ENCODE peak calls at places on chromosomes 2 and 18, in seven cellular contexts. V is fibroblast of lung, F is retinal pigment epithelial cell, J is neural progenitor cell, D is ovary, Z is cardiac fibroblast, C is left ventricle myocardium inferior. K is an unnamed sample.

GRCh38 chr2:221747289-221747972 is 175.3 kb upstream of the EPHA4 start:
- DNase-seq in V (no peak), F (no peak), J (no peak), D (no peak), Z (no peak), C (no peak), K (no peak)

GRCh38 chr2:102664439-102665042 is 45.2 kb downstream of the SLC9A2 start:
- DNase-seq in V (no peak), F (peak; percentile 9), J (no peak), D (no peak), Z (peak; percentile 5), C (no peak), K (no peak)

GRCh38 chr2:10380048-10380926 is 67.8 kb downstream of the ODC1 start:
- DNase-seq in V (peak; percentile 59), F (no peak), J (no peak), D (no peak), Z (no peak), C (no peak), K (no peak)

GRCh38 chr2:45860136-45861106 is 208.9 kb downstream of the PRKCE start:
- DNase-seq in V (peak; percentile 86), F (no peak), J (no peak), D (peak; percentile 81), Z (peak; percentile 77), C (peak; percentile 51), K (no peak)

GRCh38 chr18:21598726-21599584 is 1.5 kb downstream of the ESCO1 start:
- DNase-seq in V (no peak), F (no peak), J (no peak), D (peak; percentile 33), Z (peak; percentile 6), C (no peak), K (no peak)

GRCh38 chr2:222295368-222296041 is 3.3 kb downstream of the PAX3 start:
- DNase-seq in V (peak; percentile 46), F (no peak), J (peak; percentile 57), D (no peak), Z (no peak), C (no peak), K (no peak)

GRCh38 chr2:20522311-20522710 is 75.4 kb downstream of the RHOB start:
- DNase-seq in V (no peak), F (no peak), J (no peak), D (no peak), Z (no peak), C (no peak), K (no peak)

GRCh38 chr2:216292886-216293291 is 79.4 kb downstream of the MARCHF4 start:
- DNase-seq in V (no peak), F (no peak), J (no peak), D (no peak), Z (peak; percentile 22), C (no peak), K (no peak)

GRCh38 chr2:64906853-64907536 is 82.2 kb upstream of the SLC1A4 start:
- DNase-seq in V (no peak), F (no peak), J (no peak), D (no peak), Z (no peak), C (no peak), K (no peak)

GRCh38 chr2:27149575-27150405 is 986 bp downstream of the TCF23 start:
- DNase-seq in V (no peak), F (no peak), J (no peak), D (no peak), Z (no peak), C (no peak), K (no peak)

GRCh38 chr18:62324355-62324828 is 718 bp upstream of the TNFRSF11A start:
- DNase-seq in V (no peak), F (no peak), J (peak; percentile 28), D (no peak), Z (no peak), C (no peak), K (no peak)

GRCh38 chr2:238094438-238095022 is 5.6 kb upstream of the ESPNL start:
- DNase-seq in V (no peak), F (no peak), J (no peak), D (no peak), Z (no peak), C (no peak), K (no peak)

GRCh38 chr2:45497355-45497754 is 113.7 kb downstream of the SRBD1 start:
- DNase-seq in V (no peak), F (no peak), J (no peak), D (no peak), Z (no peak), C (no peak), K (no peak)

GRCh38 chr2:18536100-18536499 is 24.4 kb downstream of the RDH14 start:
- DNase-seq in V (peak; percentile 50), F (no peak), J (no peak), D (no peak), Z (no peak), C (no peak), K (no peak)

GRCh38 chr2:145036421-145036901 is 516.5 kb upstream of the ZEB2 start:
- DNase-seq in V (no peak), F (no peak), J (no peak), D (no peak), Z (peak; percentile 52), C (no peak), K (no peak)

GRCh38 chr2:28654981-28655322 is 96.7 kb upstream of the PPP1CB start:
- DNase-seq in V (no peak), F (no peak), J (no peak), D (no peak), Z (no peak), C (no peak), K (no peak)

GRCh38 chr18:35513181-35513932 is 15.6 kb upstream of the INO80C start:
- DNase-seq in V (peak; percentile 52), F (no peak), J (peak; percentile 43), D (no peak), Z (peak; percentile 87), C (peak; percentile 32), K (no peak)

GRCh38 chr2:74261204-74261864 is 62.9 kb downstream of the MTHFD2 start:
- DNase-seq in V (peak; percentile 37), F (no peak), J (peak; percentile 74), D (no peak), Z (peak; percentile 57), C (peak; percentile 33), K (peak; percentile 24)

GRCh38 chr2:71882949-71883472 is 264.7 kb downstream of the CYP26B1 start:
- DNase-seq in V (peak; percentile 87), F (no peak), J (no peak), D (peak; percentile 31), Z (peak; percentile 95), C (peak; percentile 84), K (no peak)

GRCh38 chr2:190418717-190419116 is 10.6 kb downstream of the MFSD6 start:
- DNase-seq in V (no peak), F (no peak), J (no peak), D (no peak), Z (no peak), C (no peak), K (no peak)

GRCh38 chr2:19847486-19847885 is 54.3 kb downstream of the TTC32 start:
- DNase-seq in V (no peak), F (no peak), J (no peak), D (no peak), Z (no peak), C (no peak), K (no peak)

GRCh38 chr2:86342488-86342887 is 5.1 kb upstream of the REEP1 start:
- DNase-seq in V (no peak), F (no peak), J (no peak), D (no peak), Z (no peak), C (no peak), K (no peak)

GRCh38 chr18:62702259-62702658 is 13.1 kb upstream of the PHLPP1 start:
- DNase-seq in V (no peak), F (no peak), J (no peak), D (no peak), Z (no peak), C (no peak), K (no peak)

GRCh38 chr2:235935071-235935470 is 233.1 kb downstream of the GBX2 start:
- DNase-seq in V (no peak), F (no peak), J (no peak), D (no peak), Z (no peak), C (no peak), K (no peak)

GRCh38 chr2:88048541-88048940 is 7.0 kb downstream of the KRCC1 start:
- DNase-seq in V (no peak), F (no peak), J (no peak), D (no peak), Z (no peak), C (no peak), K (no peak)

GRCh38 chr18:76708727-76709353 is 113.5 kb upstream of the ZNF236 start:
- DNase-seq in V (no peak), F (no peak), J (no peak), D (no peak), Z (no peak), C (no peak), K (no peak)

GRCh38 chr2:108257757-108258331 is 18.1 kb downstream of the SULT1C3 start:
- DNase-seq in V (no peak), F (no peak), J (no peak), D (no peak), Z (no peak), C (no peak), K (no peak)

GRCh38 chr2:240662681-240663080 is 20.0 kb downstream of the AQP12B start:
- DNase-seq in V (no peak), F (no peak), J (no peak), D (no peak), Z (no peak), C (no peak), K (no peak)

GRCh38 chr2:240664622-240665021 is 18.1 kb downstream of the AQP12B start:
- DNase-seq in V (no peak), F (no peak), J (no peak), D (no peak), Z (no peak), C (no peak), K (no peak)

DNA sequence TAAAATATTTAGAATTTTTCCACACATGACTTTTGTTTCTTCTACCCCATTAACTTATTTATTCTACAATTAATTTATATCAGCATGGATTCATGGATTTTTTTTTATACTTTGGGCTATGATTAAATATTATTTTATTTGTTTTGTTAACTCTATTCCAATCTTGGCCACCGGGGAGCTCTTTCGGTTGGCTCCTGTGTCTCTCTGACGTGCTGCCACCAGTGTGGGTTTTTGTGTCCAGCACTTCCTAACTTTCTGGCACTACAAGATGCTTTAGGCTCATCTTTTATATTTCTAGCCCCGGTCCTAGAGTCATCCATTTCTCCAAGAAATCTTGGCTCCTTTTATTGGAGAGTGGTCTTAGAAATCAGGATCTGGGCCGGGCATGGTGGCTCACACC is 18.9 kb downstream of the AQP12B start:
- DNase-seq in V (no peak), F (no peak), J (no peak), D (no peak), Z (no peak), C (no peak), K (no peak)
- TF ChIP-seq CTCF in V (no peak), F (peak; percentile 22), J (no peak), D (no peak), Z (peak; percentile 7), C (no peak), K (peak; percentile 9)

GRCh38 chr18:9726936-9727335 is 18.8 kb downstream of the RAB31 start:
- DNase-seq in V (no peak), F (no peak), J (no peak), D (no peak), Z (no peak), C (no peak), K (no peak)
- TF ChIP-seq CTCF in V (no peak), F (no peak), J (no peak), D (no peak), Z (no peak), C (no peak), K (no peak)

GRCh38 chr18:69945220-69946114 is 2.2 kb downstream of the CD226 start:
- DNase-seq in V (no peak), F (no peak), J (no peak), D (no peak), Z (no peak), C (no peak), K (no peak)
- TF ChIP-seq CTCF in V (no peak), F (no peak), J (no peak), D (no peak), Z (no peak), C (no peak), K (no peak)

GRCh38 chr2:177265386-177265690 is 811 bp upstream of the NFE2L2 start:
- DNase-seq in V (peak; percentile 68), F (no peak), J (no peak), D (peak; percentile 74), Z (no peak), C (peak; percentile 61), K (no peak)
- TF ChIP-seq CTCF in V (peak; percentile 38), F (peak; percentile 43), J (peak; percentile 37), D (peak; percentile 31), Z (peak; percentile 15), C (peak; percentile 48), K (peak; percentile 26)